ENCODE peak calls at places on chromosome 12, in four cellular contexts. One of them, this sample, is unnamed.

GRCh38 chr12:20555771-20556170 is 139.4 kb upstream of the SLCO1C1 start:
- DNase-seq in IMR-90: no peak
- DNase-seq in astrocyte of the cerebellum: no peak
- DNase-seq in cardiac muscle cell: no peak
- DNase-seq in this sample: no peak

GRCh38 chr12:126963825-126964224 is 1303.1 kb upstream of the TMEM132C start:
- DNase-seq in IMR-90: no peak
- DNase-seq in astrocyte of the cerebellum: no peak
- DNase-seq in cardiac muscle cell: no peak
- DNase-seq in this sample: no peak

GRCh38 chr12:66321433-66321832 is 19.1 kb downstream of the HELB start:
- DNase-seq in IMR-90: peak
- DNase-seq in astrocyte of the cerebellum: no peak
- DNase-seq in cardiac muscle cell: no peak
- DNase-seq in this sample: no peak

GRCh38 chr12:112868459-112869041 is 38.2 kb upstream of the OAS1 start:
- DNase-seq in IMR-90: no peak
- DNase-seq in astrocyte of the cerebellum: no peak
- DNase-seq in cardiac muscle cell: peak
- DNase-seq in this sample: no peak

GRCh38 chr12:131060011-131060703 is 106.5 kb downstream of the ADGRD1 start:
- DNase-seq in IMR-90: no peak
- DNase-seq in astrocyte of the cerebellum: no peak
- DNase-seq in cardiac muscle cell: no peak
- DNase-seq in this sample: no peak

GRCh38 chr12:89783321-89784060 is 74.9 kb upstream of the ATP2B1 start:
- DNase-seq in IMR-90: peak
- DNase-seq in astrocyte of the cerebellum: no peak
- DNase-seq in cardiac muscle cell: peak
- DNase-seq in this sample: no peak

GRCh38 chr12:56931474-56931978 is 2.7 kb downstream of the SDR9C7 start:
- DNase-seq in IMR-90: peak
- DNase-seq in astrocyte of the cerebellum: no peak
- DNase-seq in cardiac muscle cell: peak
- DNase-seq in this sample: peak

GRCh38 chr12:131003036-131003435 is 49.3 kb downstream of the ADGRD1 start:
- DNase-seq in IMR-90: no peak
- DNase-seq in astrocyte of the cerebellum: no peak
- DNase-seq in cardiac muscle cell: no peak
- DNase-seq in this sample: no peak

GRCh38 chr12:12032771-12033588 is 37.8 kb upstream of the BCL2L14 start:
- DNase-seq in IMR-90: peak
- DNase-seq in astrocyte of the cerebellum: peak
- DNase-seq in cardiac muscle cell: peak
- DNase-seq in this sample: peak

GRCh38 chr12:30437044-30437443 is 258.6 kb downstream of the IPO8 start:
- DNase-seq in IMR-90: no peak
- DNase-seq in astrocyte of the cerebellum: no peak
- DNase-seq in cardiac muscle cell: no peak
- DNase-seq in this sample: no peak

GRCh38 chr12:53427905-53428594 is 4.4 kb downstream of the AMHR2 start:
- DNase-seq in IMR-90: peak
- DNase-seq in astrocyte of the cerebellum: no peak
- DNase-seq in cardiac muscle cell: no peak
- DNase-seq in this sample: no peak

GRCh38 chr12:4817813-4818212 is 91.9 kb upstream of the KCNA1 start:
- DNase-seq in IMR-90: no peak
- DNase-seq in astrocyte of the cerebellum: no peak
- DNase-seq in cardiac muscle cell: peak
- DNase-seq in this sample: no peak

GRCh38 chr12:55009171-55009570 is 10.6 kb upstream of the NEUROD4 start:
- DNase-seq in IMR-90: no peak
- DNase-seq in astrocyte of the cerebellum: no peak
- DNase-seq in cardiac muscle cell: no peak
- DNase-seq in this sample: no peak

GRCh38 chr12:52120951-52121847 is 41.7 kb downstream of the SMIM41 start:
- DNase-seq in IMR-90: peak
- DNase-seq in astrocyte of the cerebellum: no peak
- DNase-seq in cardiac muscle cell: no peak
- DNase-seq in this sample: no peak

GRCh38 chr12:101647711-101648110 is 49.7 kb upstream of the CHPT1 start:
- DNase-seq in IMR-90: no peak
- DNase-seq in astrocyte of the cerebellum: no peak
- DNase-seq in cardiac muscle cell: no peak
- DNase-seq in this sample: no peak

GRCh38 chr12:110079477-110080400 is 31.4 kb upstream of the C12orf76 start:
- DNase-seq in IMR-90: peak
- DNase-seq in astrocyte of the cerebellum: no peak
- DNase-seq in cardiac muscle cell: no peak
- DNase-seq in this sample: no peak

GRCh38 chr12:121376754-121377697 is 22.9 kb upstream of the RNF34 start:
- DNase-seq in IMR-90: no peak
- DNase-seq in astrocyte of the cerebellum: no peak
- DNase-seq in cardiac muscle cell: no peak
- DNase-seq in this sample: no peak

GRCh38 chr12:16135323-16135722 is 142.2 kb downstream of the SLC15A5 start:
- DNase-seq in IMR-90: no peak
- DNase-seq in astrocyte of the cerebellum: no peak
- DNase-seq in cardiac muscle cell: no peak
- DNase-seq in this sample: no peak

GRCh38 chr12:109169676-109170075 is 53.3 kb downstream of the ACACB start:
- DNase-seq in IMR-90: peak
- DNase-seq in astrocyte of the cerebellum: no peak
- DNase-seq in cardiac muscle cell: no peak
- DNase-seq in this sample: no peak

GRCh38 chr12:100493371-100494012 is 19.8 kb downstream of the NR1H4 start:
- DNase-seq in IMR-90: no peak
- DNase-seq in astrocyte of the cerebellum: no peak
- DNase-seq in cardiac muscle cell: no peak
- DNase-seq in this sample: no peak

GRCh38 chr12:58378038-58378437 is 436.7 kb downstream of the ATP23 start:
- DNase-seq in IMR-90: no peak
- DNase-seq in astrocyte of the cerebellum: no peak
- DNase-seq in cardiac muscle cell: no peak
- DNase-seq in this sample: no peak

GRCh38 chr12:100963381-100963780 is 168.8 kb downstream of the ANO4 start:
- DNase-seq in IMR-90: no peak
- DNase-seq in astrocyte of the cerebellum: no peak
- DNase-seq in cardiac muscle cell: no peak
- DNase-seq in this sample: no peak

GRCh38 chr12:64998327-64999156 is 122.6 kb downstream of the WIF1 start:
- DNase-seq in IMR-90: no peak
- DNase-seq in astrocyte of the cerebellum: no peak
- DNase-seq in cardiac muscle cell: peak
- DNase-seq in this sample: no peak

GRCh38 chr12:104457746-104458644 is 1.2 kb downstream of the CHST11 start:
- DNase-seq in IMR-90: no peak
- DNase-seq in astrocyte of the cerebellum: no peak
- DNase-seq in cardiac muscle cell: peak
- DNase-seq in this sample: peak

GRCh38 chr12:39355841-39356240 is 87.1 kb downstream of the KIF21A start:
- DNase-seq in IMR-90: no peak
- DNase-seq in astrocyte of the cerebellum: no peak
- DNase-seq in cardiac muscle cell: no peak
- DNase-seq in this sample: no peak

GRCh38 chr12:89181271-89181920 is 170.9 kb downstream of the DUSP6 start:
- DNase-seq in IMR-90: peak
- DNase-seq in astrocyte of the cerebellum: no peak
- DNase-seq in cardiac muscle cell: no peak
- DNase-seq in this sample: no peak

GRCh38 chr12:56759270-56759908 is 3.7 kb upstream of the HSD17B6 start:
- DNase-seq in IMR-90: no peak
- DNase-seq in astrocyte of the cerebellum: no peak
- DNase-seq in cardiac muscle cell: no peak
- DNase-seq in this sample: no peak

GRCh38 chr12:6097384-6097783 is 27.1 kb downstream of the VWF start:
- DNase-seq in IMR-90: peak
- DNase-seq in astrocyte of the cerebellum: no peak
- DNase-seq in cardiac muscle cell: no peak
- DNase-seq in this sample: no peak

GRCh38 chr12:104456950-104457745 is 400 bp downstream of the CHST11 start:
- DNase-seq in IMR-90: peak
- DNase-seq in astrocyte of the cerebellum: peak
- DNase-seq in cardiac muscle cell: peak
- DNase-seq in this sample: peak

GRCh38 chr12:84186433-84186832 is 726.2 kb downstream of the SLC6A15 start:
- DNase-seq in IMR-90: no peak
- DNase-seq in astrocyte of the cerebellum: no peak
- DNase-seq in cardiac muscle cell: no peak
- DNase-seq in this sample: no peak

GRCh38 chr12:103468837-103469236 is 26.9 kb downstream of the C12orf42 start:
- DNase-seq in IMR-90: no peak
- DNase-seq in astrocyte of the cerebellum: no peak
- DNase-seq in cardiac muscle cell: no peak
- DNase-seq in this sample: no peak

GRCh38 chr12:50564240-50564947 is 59.6 kb downstream of the DIP2B start:
- DNase-seq in IMR-90: no peak
- DNase-seq in astrocyte of the cerebellum: no peak
- DNase-seq in cardiac muscle cell: no peak
- DNase-seq in this sample: no peak

GRCh38 chr12:76119887-76120286 is 35.4 kb upstream of the NAP1L1 start:
- DNase-seq in IMR-90: no peak
- DNase-seq in astrocyte of the cerebellum: no peak
- DNase-seq in cardiac muscle cell: no peak
- DNase-seq in this sample: no peak

GRCh38 chr12:105036937-105037649 is 47.2 kb downstream of the ALDH1L2 start:
- DNase-seq in IMR-90: no peak
- DNase-seq in astrocyte of the cerebellum: no peak
- DNase-seq in cardiac muscle cell: no peak
- DNase-seq in this sample: no peak

GRCh38 chr12:124763594-124763979 is 100.1 kb downstream of the SCARB1 start:
- DNase-seq in IMR-90: no peak
- DNase-seq in astrocyte of the cerebellum: no peak
- DNase-seq in cardiac muscle cell: no peak
- DNase-seq in this sample: no peak

GRCh38 chr12:2581293-2582045 is 213.3 kb upstream of the FKBP4 start:
- DNase-seq in IMR-90: no peak
- DNase-seq in astrocyte of the cerebellum: no peak
- DNase-seq in cardiac muscle cell: no peak
- DNase-seq in this sample: no peak

GRCh38 chr12:19095869-19096480 is 33.6 kb upstream of the PLEKHA5 start:
- DNase-seq in IMR-90: peak
- DNase-seq in astrocyte of the cerebellum: no peak
- DNase-seq in cardiac muscle cell: no peak
- DNase-seq in this sample: no peak

GRCh38 chr12:61894168-61894567 is 366.0 kb upstream of the USP15 start:
- DNase-seq in IMR-90: no peak
- DNase-seq in astrocyte of the cerebellum: no peak
- DNase-seq in cardiac muscle cell: no peak
- DNase-seq in this sample: no peak
- TF ChIP-seq CTCF in IMR-90: no peak
- TF ChIP-seq CTCF in astrocyte of the cerebellum: no peak
- TF ChIP-seq CTCF in cardiac muscle cell: no peak
- TF ChIP-seq CTCF in this sample: no peak

GRCh38 chr12:115402443-115403170 is 718.6 kb upstream of the TBX3 start:
- DNase-seq in IMR-90: peak
- DNase-seq in astrocyte of the cerebellum: no peak
- DNase-seq in cardiac muscle cell: no peak
- DNase-seq in this sample: no peak

GRCh38 chr12:115400011-115400410 is 716.0 kb upstream of the TBX3 start:
- DNase-seq in IMR-90: no peak
- DNase-seq in astrocyte of the cerebellum: no peak
- DNase-seq in cardiac muscle cell: no peak
- DNase-seq in this sample: no peak

GRCh38 chr12:115396567-115396966 is 712.6 kb upstream of the TBX3 start:
- DNase-seq in IMR-90: no peak
- DNase-seq in astrocyte of the cerebellum: no peak
- DNase-seq in cardiac muscle cell: no peak
- DNase-seq in this sample: no peak

GRCh38 chr12:115394498-115395220 is 710.7 kb upstream of the TBX3 start:
- DNase-seq in IMR-90: peak
- DNase-seq in astrocyte of the cerebellum: no peak
- DNase-seq in cardiac muscle cell: no peak
- DNase-seq in this sample: no peak

GRCh38 chr12:115398311-115398781 is 714.4 kb upstream of the TBX3 start:
- DNase-seq in IMR-90: no peak
- DNase-seq in astrocyte of the cerebellum: no peak
- DNase-seq in cardiac muscle cell: peak
- DNase-seq in this sample: no peak
- TF ChIP-seq CTCF in IMR-90: peak
- TF ChIP-seq CTCF in astrocyte of the cerebellum: no peak
- TF ChIP-seq CTCF in cardiac muscle cell: no peak
- TF ChIP-seq CTCF in this sample: no peak

GRCh38 chr12:47236109-47236714 is 156.5 kb upstream of the AMIGO2 start:
- DNase-seq in IMR-90: peak
- DNase-seq in astrocyte of the cerebellum: peak
- DNase-seq in cardiac muscle cell: no peak
- DNase-seq in this sample: no peak
- TF ChIP-seq CTCF in IMR-90: no peak
- TF ChIP-seq CTCF in astrocyte of the cerebellum: no peak
- TF ChIP-seq CTCF in cardiac muscle cell: no peak
- TF ChIP-seq CTCF in this sample: no peak

GRCh38 chr12:13941258-13942249 is 39.8 kb downstream of the GRIN2B start:
- DNase-seq in IMR-90: peak
- DNase-seq in astrocyte of the cerebellum: peak
- DNase-seq in cardiac muscle cell: peak
- DNase-seq in this sample: no peak
- TF ChIP-seq CTCF in IMR-90: no peak
- TF ChIP-seq CTCF in astrocyte of the cerebellum: no peak
- TF ChIP-seq CTCF in cardiac muscle cell: peak
- TF ChIP-seq CTCF in this sample: peak

DNA sequence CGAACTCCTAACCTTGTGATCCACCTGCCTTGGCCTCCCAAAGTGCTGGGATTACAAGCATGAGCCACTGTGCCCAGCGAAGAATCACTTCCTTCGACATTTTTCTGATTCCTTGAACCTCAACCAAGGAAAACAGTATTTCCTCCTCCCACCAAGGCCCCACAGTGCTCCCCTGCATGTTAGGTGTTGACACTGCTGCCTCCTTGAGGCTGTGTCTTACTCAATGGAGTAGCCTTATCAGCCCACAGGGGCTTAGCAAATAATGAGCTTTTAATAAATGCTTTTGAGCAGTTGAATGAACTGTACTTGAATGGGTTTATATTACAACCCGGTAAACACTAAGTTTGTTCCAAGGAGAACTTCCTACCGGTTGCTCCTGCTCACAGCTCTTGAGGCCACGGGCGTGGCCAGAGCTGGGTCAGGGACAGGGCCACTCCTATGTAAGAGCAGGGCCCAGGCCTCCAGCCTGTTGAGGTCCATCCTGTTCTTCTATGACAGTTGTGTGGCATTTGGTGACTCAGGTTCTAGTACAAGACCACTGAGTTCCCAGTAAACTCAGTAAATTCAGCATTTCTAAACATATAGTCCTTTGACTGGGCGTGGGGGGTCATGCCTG is 36.8 kb upstream of the TUBA1A start:
- DNase-seq in IMR-90: peak
- DNase-seq in astrocyte of the cerebellum: no peak
- DNase-seq in cardiac muscle cell: no peak
- DNase-seq in this sample: no peak
- TF ChIP-seq CTCF in IMR-90: peak
- TF ChIP-seq CTCF in astrocyte of the cerebellum: peak
- TF ChIP-seq CTCF in cardiac muscle cell: peak
- TF ChIP-seq CTCF in this sample: no peak

This sample was measured in type B pancreatic cell.